ENCODE peak calls at places on chromosomes 7 and 10, in four cellular contexts. One of them, this sample, is unnamed.

GRCh38 chr7:25116621-25117020 is 8.4 kb downstream of the CYCS start:
- DNase-seq in cardiac muscle cell: no peak
- DNase-seq in H9: no peak
- DNase-seq in progenitor cell of endocrine pancreas: no peak
- DNase-seq in this sample: no peak

GRCh38 chr10:13614530-13615332 is 28.0 kb downstream of the PRPF18 start:
- DNase-seq in cardiac muscle cell: no peak
- DNase-seq in H9: peak
- DNase-seq in progenitor cell of endocrine pancreas: no peak
- DNase-seq in this sample: peak

GRCh38 chr7:128391805-128392204 is 18.0 kb downstream of the IMPDH1 start:
- DNase-seq in cardiac muscle cell: no peak
- DNase-seq in H9: no peak
- DNase-seq in progenitor cell of endocrine pancreas: no peak
- DNase-seq in this sample: no peak

GRCh38 chr10:52951819-52952218 is 179.2 kb upstream of the MBL2 start:
- DNase-seq in cardiac muscle cell: peak
- DNase-seq in H9: peak
- DNase-seq in progenitor cell of endocrine pancreas: peak
- DNase-seq in this sample: peak

GRCh38 chr7:20170626-20171025 is 46.6 kb downstream of the MACC1 start:
- DNase-seq in cardiac muscle cell: no peak
- DNase-seq in H9: no peak
- DNase-seq in progenitor cell of endocrine pancreas: no peak
- DNase-seq in this sample: no peak

GRCh38 chr10:113454341-113455061 is 98.4 kb upstream of the HABP2 start:
- DNase-seq in cardiac muscle cell: peak
- DNase-seq in H9: peak
- DNase-seq in progenitor cell of endocrine pancreas: peak
- DNase-seq in this sample: peak

GRCh38 chr7:121872831-121873764 is at the start of gene PTPRZ1:
- DNase-seq in cardiac muscle cell: peak
- DNase-seq in H9: peak
- DNase-seq in progenitor cell of endocrine pancreas: peak
- DNase-seq in this sample: peak

GRCh38 chr7:107690611-107691010 is 30.0 kb downstream of the SLC26A4 start:
- DNase-seq in cardiac muscle cell: peak
- DNase-seq in H9: no peak
- DNase-seq in progenitor cell of endocrine pancreas: no peak
- DNase-seq in this sample: no peak

GRCh38 chr10:24444337-24444736 is 235.4 kb downstream of the KIAA1217 start:
- DNase-seq in cardiac muscle cell: peak
- DNase-seq in H9: no peak
- DNase-seq in progenitor cell of endocrine pancreas: no peak
- DNase-seq in this sample: no peak

GRCh38 chr10:98074315-98074911 is 44.0 kb upstream of the CRTAC1 start:
- DNase-seq in cardiac muscle cell: peak
- DNase-seq in H9: no peak
- DNase-seq in progenitor cell of endocrine pancreas: peak
- DNase-seq in this sample: peak

GRCh38 chr7:26440993-26441636 is 149.5 kb downstream of the SNX10 start:
- DNase-seq in cardiac muscle cell: no peak
- DNase-seq in H9: peak
- DNase-seq in progenitor cell of endocrine pancreas: no peak
- DNase-seq in this sample: peak

GRCh38 chr7:98250789-98251188 is 1.2 kb downstream of the TECPR1 start:
- DNase-seq in cardiac muscle cell: no peak
- DNase-seq in H9: no peak
- DNase-seq in progenitor cell of endocrine pancreas: no peak
- DNase-seq in this sample: no peak

GRCh38 chr7:3408814-3409595 is 108.0 kb downstream of the SDK1 start:
- DNase-seq in cardiac muscle cell: no peak
- DNase-seq in H9: no peak
- DNase-seq in progenitor cell of endocrine pancreas: no peak
- DNase-seq in this sample: no peak

GRCh38 chr7:151373599-151373998 is 32.0 kb downstream of the NUB1 start:
- DNase-seq in cardiac muscle cell: no peak
- DNase-seq in H9: no peak
- DNase-seq in progenitor cell of endocrine pancreas: no peak
- DNase-seq in this sample: no peak

GRCh38 chr10:75444781-75445386 is 13.5 kb downstream of the LRMDA start:
- DNase-seq in cardiac muscle cell: no peak
- DNase-seq in H9: no peak
- DNase-seq in progenitor cell of endocrine pancreas: no peak
- DNase-seq in this sample: no peak

GRCh38 chr10:115953203-115953602 is 319.8 kb downstream of the GFRA1 start:
- DNase-seq in cardiac muscle cell: no peak
- DNase-seq in H9: no peak
- DNase-seq in progenitor cell of endocrine pancreas: no peak
- DNase-seq in this sample: no peak

GRCh38 chr7:156014808-156015207 is 202.5 kb upstream of the SHH start:
- DNase-seq in cardiac muscle cell: no peak
- DNase-seq in H9: peak
- DNase-seq in progenitor cell of endocrine pancreas: no peak
- DNase-seq in this sample: no peak

GRCh38 chr10:110442746-110443145 is 55.0 kb upstream of the DUSP5 start:
- DNase-seq in cardiac muscle cell: no peak
- DNase-seq in H9: no peak
- DNase-seq in progenitor cell of endocrine pancreas: no peak
- DNase-seq in this sample: no peak

GRCh38 chr10:99395750-99396445 is 34.5 kb downstream of the GOT1 start:
- DNase-seq in cardiac muscle cell: peak
- DNase-seq in H9: no peak
- DNase-seq in progenitor cell of endocrine pancreas: no peak
- DNase-seq in this sample: no peak

GRCh38 chr10:131930150-131930549 is 29.3 kb downstream of the PPP2R2D start:
- DNase-seq in cardiac muscle cell: no peak
- DNase-seq in H9: no peak
- DNase-seq in progenitor cell of endocrine pancreas: no peak
- DNase-seq in this sample: no peak

GRCh38 chr7:74429153-74429747 is 24.5 kb upstream of the GTF2IRD1 start:
- DNase-seq in cardiac muscle cell: peak
- DNase-seq in H9: peak
- DNase-seq in progenitor cell of endocrine pancreas: no peak
- DNase-seq in this sample: no peak

GRCh38 chr10:86899128-86899527 is 58.3 kb downstream of the MMRN2 start:
- DNase-seq in cardiac muscle cell: no peak
- DNase-seq in H9: peak
- DNase-seq in progenitor cell of endocrine pancreas: no peak
- DNase-seq in this sample: peak

GRCh38 chr7:24245362-24245761 is 38.6 kb upstream of the NPY start:
- DNase-seq in cardiac muscle cell: no peak
- DNase-seq in H9: no peak
- DNase-seq in progenitor cell of endocrine pancreas: no peak
- DNase-seq in this sample: no peak

GRCh38 chr7:29622335-29623265 is 59.0 kb downstream of the PRR15 start:
- DNase-seq in cardiac muscle cell: peak
- DNase-seq in H9: no peak
- DNase-seq in progenitor cell of endocrine pancreas: no peak
- DNase-seq in this sample: no peak

GRCh38 chr7:138625084-138625848 is 75.9 kb downstream of the SVOPL start:
- DNase-seq in cardiac muscle cell: peak
- DNase-seq in H9: no peak
- DNase-seq in progenitor cell of endocrine pancreas: no peak
- DNase-seq in this sample: no peak

GRCh38 chr10:114334301-114334700 is 70.0 kb downstream of the AFAP1L2 start:
- DNase-seq in cardiac muscle cell: peak
- DNase-seq in H9: no peak
- DNase-seq in progenitor cell of endocrine pancreas: no peak
- DNase-seq in this sample: no peak

GRCh38 chr7:46759711-46760480 is 822.0 kb downstream of the TNS3 start:
- DNase-seq in cardiac muscle cell: peak
- DNase-seq in H9: no peak
- DNase-seq in progenitor cell of endocrine pancreas: no peak
- DNase-seq in this sample: no peak

GRCh38 chr10:14971867-14972448 is 12.8 kb downstream of the MEIG1 start:
- DNase-seq in cardiac muscle cell: peak
- DNase-seq in H9: peak
- DNase-seq in progenitor cell of endocrine pancreas: no peak
- DNase-seq in this sample: peak

GRCh38 chr7:117127585-117128168 is 174.4 kb downstream of the ST7 start:
- DNase-seq in cardiac muscle cell: peak
- DNase-seq in H9: no peak
- DNase-seq in progenitor cell of endocrine pancreas: no peak
- DNase-seq in this sample: peak

GRCh38 chr7:97871659-97872024 is 566 bp downstream of the ASNS start:
- DNase-seq in cardiac muscle cell: no peak
- DNase-seq in H9: peak
- DNase-seq in progenitor cell of endocrine pancreas: no peak
- DNase-seq in this sample: no peak

GRCh38 chr10:131979821-131980270 is 1.9 kb downstream of the BNIP3 start:
- DNase-seq in cardiac muscle cell: peak
- DNase-seq in H9: no peak
- DNase-seq in progenitor cell of endocrine pancreas: no peak
- DNase-seq in this sample: peak

GRCh38 chr10:11080564-11080984 is 62.9 kb downstream of the CELF2 start:
- DNase-seq in cardiac muscle cell: no peak
- DNase-seq in H9: no peak
- DNase-seq in progenitor cell of endocrine pancreas: no peak
- DNase-seq in this sample: no peak

GRCh38 chr7:3112499-3113134 is 69.0 kb upstream of the CARD11 start:
- DNase-seq in cardiac muscle cell: no peak
- DNase-seq in H9: no peak
- DNase-seq in progenitor cell of endocrine pancreas: no peak
- DNase-seq in this sample: no peak

GRCh38 chr7:85324145-85324799 is 137.4 kb upstream of the SEMA3D start:
- DNase-seq in cardiac muscle cell: no peak
- DNase-seq in H9: no peak
- DNase-seq in progenitor cell of endocrine pancreas: no peak
- DNase-seq in this sample: no peak
- TF ChIP-seq CTCF in cardiac muscle cell: no peak
- TF ChIP-seq CTCF in H9: no peak
- TF ChIP-seq CTCF in progenitor cell of endocrine pancreas: no peak
- TF ChIP-seq CTCF in this sample: no peak

GRCh38 chr7:135712182-135712782 is 15.7 kb downstream of the SLC13A4 start:
- DNase-seq in cardiac muscle cell: no peak
- DNase-seq in H9: no peak
- DNase-seq in progenitor cell of endocrine pancreas: no peak
- DNase-seq in this sample: no peak
- TF ChIP-seq CTCF in cardiac muscle cell: peak
- TF ChIP-seq CTCF in H9: no peak
- TF ChIP-seq CTCF in progenitor cell of endocrine pancreas: no peak
- TF ChIP-seq CTCF in this sample: no peak

GRCh38 chr7:15891151-15891842 is 204.8 kb upstream of the MEOX2 start:
- DNase-seq in cardiac muscle cell: peak
- DNase-seq in H9: no peak
- DNase-seq in progenitor cell of endocrine pancreas: no peak
- DNase-seq in this sample: no peak

GRCh38 chr7:15888090-15888489 is 201.6 kb upstream of the MEOX2 start:
- DNase-seq in cardiac muscle cell: no peak
- DNase-seq in H9: no peak
- DNase-seq in progenitor cell of endocrine pancreas: no peak
- DNase-seq in this sample: no peak

GRCh38 chr7:15885678-15886077 is 199.2 kb upstream of the MEOX2 start:
- DNase-seq in cardiac muscle cell: peak
- DNase-seq in H9: no peak
- DNase-seq in progenitor cell of endocrine pancreas: no peak
- DNase-seq in this sample: no peak

GRCh38 chr7:15886626-15887025 is 200.1 kb upstream of the MEOX2 start:
- DNase-seq in cardiac muscle cell: no peak
- DNase-seq in H9: no peak
- DNase-seq in progenitor cell of endocrine pancreas: no peak
- DNase-seq in this sample: no peak

DNA sequence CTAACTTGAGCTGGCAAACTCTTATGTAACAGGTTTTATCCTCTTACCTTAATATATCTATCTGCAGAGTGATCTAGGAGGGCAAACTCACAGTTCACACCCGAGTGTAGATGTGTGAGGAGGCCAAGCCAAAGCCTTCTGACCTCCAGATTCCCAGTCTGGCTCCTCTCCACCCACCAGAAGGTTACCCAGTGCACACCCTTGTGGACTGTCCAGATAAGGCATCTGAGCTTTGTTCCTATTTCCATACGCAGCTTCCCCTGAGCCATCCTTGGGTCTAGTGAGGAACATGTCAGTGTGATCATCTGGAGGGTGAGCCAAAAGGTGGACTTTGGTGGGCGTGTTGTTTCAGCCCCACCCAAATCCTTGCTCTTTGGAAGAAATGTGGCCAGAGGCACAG is 203.0 kb upstream of the MEOX2 start:
- DNase-seq in cardiac muscle cell: peak
- DNase-seq in H9: peak
- DNase-seq in progenitor cell of endocrine pancreas: no peak
- DNase-seq in this sample: no peak
- TF ChIP-seq CTCF in cardiac muscle cell: peak
- TF ChIP-seq CTCF in H9: peak
- TF ChIP-seq CTCF in progenitor cell of endocrine pancreas: no peak
- TF ChIP-seq CTCF in this sample: peak

GRCh38 chr10:12483996-12484944 is 134.9 kb downstream of the CAMK1D start:
- DNase-seq in cardiac muscle cell: no peak
- DNase-seq in H9: no peak
- DNase-seq in progenitor cell of endocrine pancreas: no peak
- DNase-seq in this sample: no peak

GRCh38 chr10:12482586-12482985 is 133.2 kb downstream of the CAMK1D start:
- DNase-seq in cardiac muscle cell: no peak
- DNase-seq in H9: peak
- DNase-seq in progenitor cell of endocrine pancreas: no peak
- DNase-seq in this sample: peak

GRCh38 chr10:12487366-12487765 is 138.0 kb downstream of the CAMK1D start:
- DNase-seq in cardiac muscle cell: no peak
- DNase-seq in H9: no peak
- DNase-seq in progenitor cell of endocrine pancreas: no peak
- DNase-seq in this sample: no peak

GRCh38 chr10:12481956-12482355 is 132.6 kb downstream of the CAMK1D start:
- DNase-seq in cardiac muscle cell: no peak
- DNase-seq in H9: no peak
- DNase-seq in progenitor cell of endocrine pancreas: no peak
- DNase-seq in this sample: no peak

DNA sequence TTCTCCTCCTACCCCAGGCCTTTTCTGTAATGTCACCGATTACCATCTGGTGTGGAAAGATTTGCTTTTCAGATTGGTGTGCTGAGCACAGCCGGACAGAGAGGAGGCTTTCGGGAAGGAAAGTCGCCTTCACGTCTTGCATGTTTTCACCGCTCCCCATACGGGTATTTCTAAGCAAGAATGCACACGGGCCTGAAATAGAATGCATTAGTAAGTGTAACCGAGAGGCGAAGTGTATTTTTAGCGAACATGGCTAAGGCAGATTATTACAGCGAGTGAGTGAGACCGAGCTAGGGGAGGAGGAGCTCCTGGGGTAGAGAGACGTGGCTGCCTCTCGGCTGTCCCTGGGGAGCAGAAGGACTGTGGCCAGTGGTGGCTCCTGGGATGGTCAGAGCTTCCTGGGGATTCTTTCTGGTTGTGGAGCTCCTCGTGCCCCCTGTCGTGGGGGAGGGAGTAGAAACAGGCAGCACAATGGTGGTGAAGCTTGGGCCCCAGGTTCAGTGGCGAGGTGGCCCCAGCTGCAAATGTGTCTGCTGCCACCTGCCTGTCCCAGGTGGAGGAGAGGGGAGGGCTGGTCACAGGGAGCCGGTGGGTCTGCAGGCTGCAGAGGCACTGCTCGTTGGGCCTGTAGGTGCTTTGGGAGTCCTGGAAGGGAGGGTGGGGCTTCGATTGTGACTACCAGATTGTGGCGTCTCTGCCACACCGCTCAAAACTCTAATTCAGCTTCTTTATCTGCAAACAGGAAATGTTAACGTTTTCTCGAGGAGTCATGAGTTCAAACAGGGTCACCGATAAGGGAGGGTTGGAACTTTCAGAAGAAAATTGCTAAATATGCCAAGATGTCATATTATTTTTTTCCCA is 135.8 kb downstream of the CAMK1D start:
- DNase-seq in cardiac muscle cell: peak
- DNase-seq in H9: peak
- DNase-seq in progenitor cell of endocrine pancreas: no peak
- DNase-seq in this sample: no peak
- TF ChIP-seq CTCF in cardiac muscle cell: no peak
- TF ChIP-seq CTCF in H9: peak
- TF ChIP-seq CTCF in progenitor cell of endocrine pancreas: peak
- TF ChIP-seq CTCF in this sample: no peak